ENCODE peak calls at places on chromosomes 4 and X, in four cellular contexts. H is left lung, A is ascending aorta, Y is astrocyte of the cerebellum. D is an unnamed sample.

GRCh38 chr4:45043916-45044315 is 317.6 kb upstream of the GNPDA2 start:
- DNase-seq in A (no peak), H (no peak), Y (no peak), D (no peak)

GRCh38 chr4:179624768-179625181 is 2182.5 kb upstream of the AGA start:
- DNase-seq in H (no peak), A (no peak), Y (peak; percentile 53), D (no peak)

GRCh38 chr4:48939785-48940184 is 33.2 kb upstream of the OCIAD2 start:
- DNase-seq in Y (peak; percentile 89), A (no peak), H (no peak), D (no peak)

GRCh38 chrX:80335062-80335830 is 85.0 kb upstream of the TENT5D start:
- DNase-seq in H (peak; percentile 79), Y (no peak), A (peak; percentile 65), D (no peak)

GRCh38 chrX:108071578-108071977 is 19.8 kb downstream of the PSMD10 start:
- DNase-seq in A (no peak), H (no peak), Y (no peak), D (no peak)

GRCh38 chr4:14716622-14717021 is 285.7 kb upstream of the CPEB2 start:
- DNase-seq in Y (no peak), A (no peak), H (no peak), D (no peak)

GRCh38 chr4:179097741-179098140 is 1655.5 kb upstream of the AGA start:
- DNase-seq in A (no peak), Y (peak; percentile 19), H (no peak), D (no peak)

GRCh38 chr4:157172011-157172410 is 48.5 kb upstream of the GRIA2 start:
- DNase-seq in A (no peak), H (no peak), Y (peak; percentile 19), D (no peak)

GRCh38 chrX:70196961-70197805 is 19.9 kb downstream of the DGAT2L6 start:
- DNase-seq in A (no peak), Y (no peak), H (no peak), D (no peak)

GRCh38 chrX:10156199-10157031 is at the start of gene CLCN4:
- DNase-seq in A (peak; percentile 80), Y (peak; percentile 6), H (peak; percentile 90), D (no peak)

GRCh38 chr4:186298034-186298647 is 32.2 kb downstream of the F11 start:
- DNase-seq in Y (no peak), H (peak; percentile 82), A (no peak), D (no peak)

GRCh38 chr4:185508162-185508561 is 27.1 kb downstream of the PDLIM3 start:
- DNase-seq in A (no peak), Y (no peak), H (no peak), D (no peak)

GRCh38 chr4:184313710-184314659 is 96.3 kb upstream of the ENPP6 start:
- DNase-seq in Y (no peak), A (no peak), H (no peak), D (peak; percentile 47)

GRCh38 chr4:124431663-124432192 is 280.8 kb downstream of the ANKRD50 start:
- DNase-seq in H (no peak), A (no peak), Y (no peak), D (no peak)

GRCh38 chr4:84441758-84442377 is 57.2 kb downstream of the NKX6-1 start:
- DNase-seq in A (no peak), Y (no peak), H (no peak), D (no peak)